ENCODE peak calls at places on chromosome 3, in ten cellular contexts. One of them, this sample, is unnamed.

GRCh38 chr3:104101736-104102135 is 1265.0 kb upstream of the ALCAM start:
- DNase-seq in heart right ventricle: no peak
- DNase-seq in left ventricle myocardium inferior: no peak
- DNase-seq in GM06990: no peak
- DNase-seq in non-pigmented ciliary epithelial cell: peak
- DNase-seq in G401: no peak
- DNase-seq in anterior cingulate cortex: no peak
- DNase-seq in T-helper 1 cell: no peak
- DNase-seq in NCI-H146: no peak
- DNase-seq in GM23248: peak
- DNase-seq in this sample: no peak

GRCh38 chr3:46668591-46668990 is 24.9 kb downstream of the ALS2CL start:
- DNase-seq in heart right ventricle: no peak
- DNase-seq in left ventricle myocardium inferior: no peak
- DNase-seq in GM06990: no peak
- DNase-seq in non-pigmented ciliary epithelial cell: no peak
- DNase-seq in G401: no peak
- DNase-seq in anterior cingulate cortex: no peak
- DNase-seq in T-helper 1 cell: no peak
- DNase-seq in NCI-H146: no peak
- DNase-seq in GM23248: no peak
- DNase-seq in this sample: no peak

GRCh38 chr3:39378092-39378491 is 5.1 kb upstream of the SLC25A38 start:
- DNase-seq in heart right ventricle: no peak
- DNase-seq in left ventricle myocardium inferior: no peak
- DNase-seq in GM06990: peak
- DNase-seq in non-pigmented ciliary epithelial cell: no peak
- DNase-seq in G401: peak
- DNase-seq in anterior cingulate cortex: no peak
- DNase-seq in T-helper 1 cell: peak
- DNase-seq in NCI-H146: no peak
- DNase-seq in GM23248: peak
- DNase-seq in this sample: peak

GRCh38 chr3:188320757-188321156 is 166.8 kb downstream of the LPP start:
- DNase-seq in heart right ventricle: no peak
- DNase-seq in left ventricle myocardium inferior: no peak
- DNase-seq in GM06990: no peak
- DNase-seq in non-pigmented ciliary epithelial cell: peak
- DNase-seq in G401: no peak
- DNase-seq in anterior cingulate cortex: no peak
- DNase-seq in T-helper 1 cell: no peak
- DNase-seq in NCI-H146: no peak
- DNase-seq in GM23248: peak
- DNase-seq in this sample: no peak

GRCh38 chr3:113885050-113885449 is 46.5 kb downstream of the GRAMD1C start:
- DNase-seq in heart right ventricle: no peak
- DNase-seq in left ventricle myocardium inferior: no peak
- DNase-seq in GM06990: peak
- DNase-seq in non-pigmented ciliary epithelial cell: no peak
- DNase-seq in G401: no peak
- DNase-seq in anterior cingulate cortex: no peak
- DNase-seq in T-helper 1 cell: no peak
- DNase-seq in NCI-H146: no peak
- DNase-seq in GM23248: no peak
- DNase-seq in this sample: no peak

GRCh38 chr3:7270731-7271130 is 409.8 kb downstream of the GRM7 start:
- DNase-seq in heart right ventricle: no peak
- DNase-seq in left ventricle myocardium inferior: no peak
- DNase-seq in GM06990: no peak
- DNase-seq in non-pigmented ciliary epithelial cell: no peak
- DNase-seq in G401: no peak
- DNase-seq in anterior cingulate cortex: no peak
- DNase-seq in T-helper 1 cell: no peak
- DNase-seq in NCI-H146: no peak
- DNase-seq in GM23248: no peak
- DNase-seq in this sample: no peak

GRCh38 chr3:23480324-23480704 is 277.2 kb downstream of the UBE2E2 start:
- DNase-seq in heart right ventricle: no peak
- DNase-seq in left ventricle myocardium inferior: no peak
- DNase-seq in GM06990: no peak
- DNase-seq in non-pigmented ciliary epithelial cell: no peak
- DNase-seq in G401: no peak
- DNase-seq in anterior cingulate cortex: peak
- DNase-seq in T-helper 1 cell: no peak
- DNase-seq in NCI-H146: no peak
- DNase-seq in GM23248: no peak
- DNase-seq in this sample: no peak

GRCh38 chr3:74079961-74080562 is 455.3 kb upstream of the PDZRN3 start:
- DNase-seq in heart right ventricle: no peak
- DNase-seq in left ventricle myocardium inferior: no peak
- DNase-seq in GM06990: no peak
- DNase-seq in non-pigmented ciliary epithelial cell: no peak
- DNase-seq in G401: no peak
- DNase-seq in anterior cingulate cortex: no peak
- DNase-seq in T-helper 1 cell: no peak
- DNase-seq in NCI-H146: no peak
- DNase-seq in GM23248: no peak
- DNase-seq in this sample: no peak